ENCODE peak calls at places on chromosomes 1 and 21, in six cellular contexts. F is upper lobe of right lung, P is fibroblast of the aortic adventitia, N is OCI-LY7, B is GM06990, W is endodermal cell. R is an unnamed sample.

GRCh38 chr1:223429313-223429731 is 36.1 kb downstream of the CCDC185 start:
- DNase-seq in F (no peak), P (peak; percentile 78), N (no peak), B (no peak), W (no peak), R (peak; percentile 81)

GRCh38 chr1:160169553-160170399 is 18.4 kb downstream of the ATP1A4 start:
- DNase-seq in F (no peak), P (no peak), N (peak; percentile 23), B (peak; percentile 53), W (peak; percentile 92), R (no peak)

GRCh38 chr1:219990782-219991510 is 55.4 kb downstream of the EPRS1 start:
- DNase-seq in F (no peak), P (peak; percentile 65), N (peak; percentile 51), B (no peak), W (no peak), R (peak; percentile 45)

GRCh38 chr1:200306954-200307754 is 102.7 kb downstream of the ZNF281 start:
- DNase-seq in F (no peak), P (peak; percentile 62), N (peak; percentile 64), B (peak; percentile 47), W (no peak), R (peak; percentile 44)

GRCh38 chr1:179995576-179995975 is 41.0 kb downstream of the CEP350 start:
- DNase-seq in F (no peak), P (no peak), N (no peak), B (no peak), W (no peak), R (peak; percentile 10)

GRCh38 chr21:16532841-16533240 is 803.1 kb downstream of the USP25 start:
- DNase-seq in F (no peak), P (peak; percentile 74), N (no peak), B (no peak), W (no peak), R (peak; percentile 58)

GRCh38 chr1:71047635-71048607 is at the start of gene PTGER3:
- DNase-seq in F (peak; percentile 88), P (no peak), N (no peak), B (peak; percentile 20), W (peak; percentile 89), R (peak; percentile 36)

GRCh38 chr1:214464303-214465287 is 86.8 kb downstream of the PTPN14 start:
- DNase-seq in F (no peak), P (no peak), N (no peak), B (no peak), W (no peak), R (no peak)

GRCh38 chr1:35507947-35508346 is 49.3 kb downstream of the KIAA0319L start:
- DNase-seq in F (no peak), P (no peak), N (no peak), B (no peak), W (no peak), R (no peak)

GRCh38 chr21:46635324-46636180 is at the start of gene PRMT2:
- DNase-seq in F (peak; percentile 99), P (peak; percentile 97), N (peak; percentile 97), B (peak; percentile 98), W (peak; percentile 99), R (peak; percentile 96)

GRCh38 chr1:35925741-35926140 is 5.2 kb upstream of the AGO3 start:
- DNase-seq in F (no peak), P (peak; percentile 96), N (no peak), B (no peak), W (no peak), R (peak; percentile 86)

GRCh38 chr1:23559985-23560755 is 869 bp upstream of the ID3 start:
- DNase-seq in F (no peak), P (peak; percentile 65), N (no peak), B (no peak), W (no peak), R (peak; percentile 84)

GRCh38 chr1:116855220-116855619 is 54.5 kb upstream of the PTGFRN start:
- DNase-seq in F (no peak), P (peak; percentile 68), N (no peak), B (no peak), W (peak; percentile 77), R (peak; percentile 52)
- H3K4me3 ChIP-seq in F (no peak overlapping the region), P (no peak overlapping the region), N (no peak overlapping the region), B (no peak overlapping the region), W (no peak overlapping the region), R (no peak overlapping the region)

GRCh38 chr1:167059729-167060107 is 30.5 kb downstream of the GPA33 start:
- DNase-seq in F (no peak), P (no peak), N (no peak), B (no peak), W (no peak), R (no peak)

GRCh38 chr1:167059045-167059728 is 31.0 kb downstream of the GPA33 start:
- DNase-seq in F (peak; percentile 78), P (peak; percentile 76), N (peak; percentile 71), B (peak; percentile 47), W (peak; percentile 94), R (peak; percentile 41)

GRCh38 chr1:167056529-167057296 is 33.5 kb downstream of the GPA33 start:
- DNase-seq in F (no peak), P (no peak), N (no peak), B (no peak), W (no peak), R (no peak)

GRCh38 chr1:167054946-167055630 is 35.1 kb downstream of the GPA33 start:
- DNase-seq in F (no peak), P (no peak), N (no peak), B (no peak), W (no peak), R (no peak)

GRCh38 chr1:167057297-167057688 is 32.9 kb downstream of the GPA33 start:
- DNase-seq in F (no peak), P (peak; percentile 39), N (peak; percentile 76), B (no peak), W (peak; percentile 84), R (peak; percentile 19)
- TF ChIP-seq CTCF in F (peak; percentile 29), P (peak; percentile 50), N (peak; percentile 84), B (peak; percentile 51), W (peak; percentile 80), R (peak; percentile 41)

DNA sequence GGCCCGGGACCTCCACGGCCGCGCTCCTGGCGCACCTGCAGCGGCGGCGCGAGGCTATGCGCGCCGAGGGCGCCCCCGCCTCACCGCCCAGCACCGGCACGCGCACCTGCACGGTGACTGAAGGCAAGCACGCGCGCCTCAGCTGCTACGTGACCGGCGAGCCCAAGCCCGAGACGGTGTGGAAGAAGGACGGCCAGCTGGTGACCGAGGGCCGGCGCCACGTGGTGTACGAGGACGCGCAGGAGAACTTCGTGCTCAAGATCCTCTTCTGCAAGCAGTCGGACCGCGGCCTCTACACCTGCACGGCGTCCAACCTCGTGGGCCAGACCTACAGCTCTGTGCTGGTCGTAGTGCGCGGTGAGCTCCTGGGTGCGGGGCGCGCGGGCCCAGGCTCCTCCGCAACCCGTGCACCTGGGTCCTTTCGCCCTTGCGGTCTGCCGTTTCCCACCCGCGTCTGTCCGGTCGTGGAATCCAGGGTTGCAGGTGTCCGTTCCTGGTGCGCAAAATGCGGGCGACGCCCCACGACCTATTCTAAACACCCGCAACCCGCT is 4.6 kb downstream of the OBSCN start:
- DNase-seq in F (no peak), P (no peak), N (no peak), B (no peak), W (no peak), R (no peak)
- H3K4me3 ChIP-seq in F (peak overlapping the region; percentile 64), P (no peak overlapping the region), N (peak overlapping the region; percentile 65), B (no peak overlapping the region), W (no peak overlapping the region), R (no peak overlapping the region)

GRCh38 chr1:192506741-192507155 is 68.8 kb upstream of the RGS1 start:
- DNase-seq in F (no peak), P (peak; percentile 56), N (peak; percentile 60), B (no peak), W (no peak), R (peak; percentile 21)
- TF ChIP-seq CTCF in F (peak; percentile 41), P (peak; percentile 41), N (peak; percentile 80), B (peak; percentile 76), W (peak; percentile 72), R (peak; percentile 43)

GRCh38 chr21:44890338-44890931 is 16.9 kb upstream of the PTTG1IP start:
- DNase-seq in F (no peak), P (no peak), N (no peak), B (no peak), W (no peak), R (no peak)

GRCh38 chr21:44887126-44887806 is 13.8 kb upstream of the PTTG1IP start:
- DNase-seq in F (no peak), P (no peak), N (no peak), B (no peak), W (peak; percentile 32), R (no peak)

GRCh38 chr21:44887807-44888580 is 14.5 kb upstream of the PTTG1IP start:
- DNase-seq in F (no peak), P (no peak), N (no peak), B (no peak), W (peak; percentile 36), R (no peak)

GRCh38 chr21:44889625-44890337 is 16.3 kb upstream of the PTTG1IP start:
- DNase-seq in F (no peak), P (no peak), N (no peak), B (no peak), W (no peak), R (no peak)

GRCh38 chr21:44888581-44889550 is 15.4 kb upstream of the PTTG1IP start:
- DNase-seq in F (no peak), P (no peak), N (no peak), B (no peak), W (no peak), R (no peak)
- H3K4me3 ChIP-seq in F (no peak overlapping the region), P (no peak overlapping the region), N (no peak overlapping the region), B (no peak overlapping the region), W (no peak overlapping the region), R (no peak overlapping the region)

GRCh38 chr1:178036090-178036489 is 57.8 kb upstream of the RASAL2 start:
- DNase-seq in F (no peak), P (no peak), N (no peak), B (no peak), W (no peak), R (no peak)

GRCh38 chr1:178039826-178040380 is 54.0 kb upstream of the RASAL2 start:
- DNase-seq in F (no peak), P (no peak), N (no peak), B (no peak), W (no peak), R (no peak)

GRCh38 chr1:178038372-178038771 is 55.5 kb upstream of the RASAL2 start:
- DNase-seq in F (no peak), P (no peak), N (no peak), B (no peak), W (no peak), R (no peak)

GRCh38 chr1:178034676-178035075 is 59.2 kb upstream of the RASAL2 start:
- DNase-seq in F (no peak), P (no peak), N (no peak), B (no peak), W (no peak), R (no peak)

DNA sequence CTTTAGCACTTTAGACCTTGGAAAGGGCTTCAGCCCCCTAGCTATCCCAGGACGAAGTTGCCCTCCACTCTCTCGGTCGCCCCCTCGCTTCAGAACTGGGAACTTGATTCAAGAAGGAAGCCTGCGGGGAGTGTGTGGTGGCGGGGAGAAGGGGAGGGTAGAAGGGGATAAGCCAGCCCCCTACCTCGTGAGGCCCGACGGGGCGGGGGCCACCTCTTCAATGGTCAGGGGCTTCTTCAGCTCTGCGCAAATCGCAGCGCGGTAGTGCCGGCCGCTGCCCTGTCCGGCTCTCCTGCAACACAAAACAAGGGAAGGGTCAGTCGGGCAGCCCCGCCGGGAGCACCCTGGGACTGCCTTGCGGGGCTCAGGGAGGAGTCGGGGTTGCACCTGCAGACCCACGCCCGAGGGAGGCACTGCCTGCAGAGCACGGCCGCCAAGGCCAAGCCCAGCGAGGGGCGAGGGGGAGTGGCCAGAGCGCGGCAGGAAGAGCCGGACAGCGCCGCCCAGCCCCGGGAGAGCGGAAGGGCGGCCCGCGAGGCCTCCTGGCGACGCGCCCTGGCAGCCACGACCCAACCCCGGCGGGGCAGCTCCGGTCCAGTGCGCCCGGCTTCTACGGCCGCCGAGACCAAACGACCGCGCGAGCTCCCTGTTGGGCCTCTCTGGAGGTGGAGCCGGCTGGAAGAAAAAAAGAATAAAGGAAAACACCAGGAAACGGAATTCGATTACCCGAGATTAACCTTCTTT is 56.2 kb upstream of the RASAL2 start:
- DNase-seq in F (peak; percentile 95), P (peak; percentile 75), N (no peak), B (peak; percentile 9), W (peak; percentile 90), R (peak; percentile 80)
- TF ChIP-seq CTCF in F (peak; percentile 54), P (peak; percentile 61), N (no peak), B (no peak), W (peak; percentile 70), R (peak; percentile 59)

R was measured in AG10803.